ENCODE peak calls at places on chromosomes 7 and 10, in eight cellular contexts. One of them, this sample, is unnamed.

GRCh38 chr7:13641699-13642098 is 347.8 kb downstream of the ETV1 start:
- DNase-seq in NCI-H1105: no peak
- DNase-seq in GF-D8: no peak
- DNase-seq in choroid plexus epithelial cell: peak; percentile 78
- DNase-seq in cardiac muscle cell: peak; percentile 45
- DNase-seq in memory B cell: no peak
- DNase-seq in CD8-positive, alpha-beta memory T cell: no peak
- DNase-seq in T1000: no peak
- DNase-seq in this sample: no peak

GRCh38 chr10:123140983-123141390 is 5.2 kb downstream of the HMX3 start:
- DNase-seq in cardiac muscle cell: no peak
- DNase-seq in GF-D8: no peak
- DNase-seq in CD8-positive, alpha-beta memory T cell: no peak
- DNase-seq in choroid plexus epithelial cell: no peak
- DNase-seq in T1000: no peak
- DNase-seq in memory B cell: no peak
- DNase-seq in NCI-H1105: no peak
- DNase-seq in this sample: no peak

GRCh38 chr7:140640060-140640611 is 477 bp downstream of the DENND2A start:
- DNase-seq in CD8-positive, alpha-beta memory T cell: no peak
- DNase-seq in T1000: no peak
- DNase-seq in choroid plexus epithelial cell: peak; percentile 59
- DNase-seq in memory B cell: no peak
- DNase-seq in NCI-H1105: no peak
- DNase-seq in GF-D8: no peak
- DNase-seq in cardiac muscle cell: peak; percentile 58
- DNase-seq in this sample: no peak

GRCh38 chr7:20354825-20355466 is 24.2 kb downstream of the ITGB8 start:
- DNase-seq in GF-D8: no peak
- DNase-seq in cardiac muscle cell: no peak
- DNase-seq in CD8-positive, alpha-beta memory T cell: no peak
- DNase-seq in memory B cell: no peak
- DNase-seq in NCI-H1105: no peak
- DNase-seq in choroid plexus epithelial cell: no peak
- DNase-seq in T1000: no peak
- DNase-seq in this sample: no peak

GRCh38 chr7:73681031-73681430 is 2.2 kb downstream of the DNAJC30 start:
- DNase-seq in T1000: no peak
- DNase-seq in GF-D8: no peak
- DNase-seq in CD8-positive, alpha-beta memory T cell: no peak
- DNase-seq in memory B cell: no peak
- DNase-seq in choroid plexus epithelial cell: peak; percentile 43
- DNase-seq in NCI-H1105: no peak
- DNase-seq in cardiac muscle cell: peak; percentile 33
- DNase-seq in this sample: no peak

GRCh38 chr7:106599343-106599698 is 61.6 kb downstream of the CCDC71L start:
- DNase-seq in NCI-H1105: peak; percentile 71
- DNase-seq in CD8-positive, alpha-beta memory T cell: no peak
- DNase-seq in memory B cell: no peak
- DNase-seq in GF-D8: no peak
- DNase-seq in choroid plexus epithelial cell: no peak
- DNase-seq in cardiac muscle cell: no peak
- DNase-seq in T1000: no peak
- DNase-seq in this sample: no peak

GRCh38 chr10:104681485-104681884 is 40.4 kb downstream of the SORCS3 start:
- DNase-seq in memory B cell: no peak
- DNase-seq in choroid plexus epithelial cell: no peak
- DNase-seq in GF-D8: no peak
- DNase-seq in CD8-positive, alpha-beta memory T cell: no peak
- DNase-seq in cardiac muscle cell: no peak
- DNase-seq in T1000: no peak
- DNase-seq in NCI-H1105: no peak
- DNase-seq in this sample: no peak

GRCh38 chr10:120103957-120104560 is 211.5 kb downstream of the SEC23IP start:
- DNase-seq in CD8-positive, alpha-beta memory T cell: no peak
- DNase-seq in T1000: no peak
- DNase-seq in GF-D8: no peak
- DNase-seq in cardiac muscle cell: no peak
- DNase-seq in NCI-H1105: no peak
- DNase-seq in memory B cell: no peak
- DNase-seq in choroid plexus epithelial cell: no peak
- DNase-seq in this sample: peak; percentile 32

GRCh38 chr7:964401-965231 is 10.1 kb upstream of the ADAP1 start:
- DNase-seq in choroid plexus epithelial cell: peak; percentile 73
- DNase-seq in memory B cell: no peak
- DNase-seq in T1000: no peak
- DNase-seq in NCI-H1105: no peak
- DNase-seq in CD8-positive, alpha-beta memory T cell: peak; percentile 38
- DNase-seq in cardiac muscle cell: peak; percentile 58
- DNase-seq in GF-D8: peak; percentile 64
- DNase-seq in this sample: no peak

GRCh38 chr10:3099291-3100092 is 32.1 kb downstream of the PFKP start:
- DNase-seq in T1000: no peak
- DNase-seq in NCI-H1105: no peak
- DNase-seq in CD8-positive, alpha-beta memory T cell: no peak
- DNase-seq in memory B cell: no peak
- DNase-seq in cardiac muscle cell: peak; percentile 93
- DNase-seq in choroid plexus epithelial cell: peak; percentile 90
- DNase-seq in GF-D8: peak; percentile 37
- DNase-seq in this sample: no peak

GRCh38 chr10:117339569-117339968 is 35.7 kb downstream of the PDZD8 start:
- DNase-seq in CD8-positive, alpha-beta memory T cell: no peak
- DNase-seq in memory B cell: no peak
- DNase-seq in cardiac muscle cell: peak; percentile 78
- DNase-seq in GF-D8: no peak
- DNase-seq in NCI-H1105: no peak
- DNase-seq in T1000: no peak
- DNase-seq in choroid plexus epithelial cell: peak; percentile 79
- DNase-seq in this sample: no peak

GRCh38 chr7:122248472-122248871 is 56.1 kb downstream of the FEZF1 start:
- DNase-seq in memory B cell: no peak
- DNase-seq in CD8-positive, alpha-beta memory T cell: no peak
- DNase-seq in choroid plexus epithelial cell: no peak
- DNase-seq in NCI-H1105: no peak
- DNase-seq in GF-D8: no peak
- DNase-seq in cardiac muscle cell: no peak
- DNase-seq in T1000: no peak
- DNase-seq in this sample: no peak

GRCh38 chr10:119104653-119105024 is 726 bp downstream of the DENND10 start:
- DNase-seq in cardiac muscle cell: peak; percentile 29
- DNase-seq in NCI-H1105: no peak
- DNase-seq in choroid plexus epithelial cell: peak; percentile 34
- DNase-seq in CD8-positive, alpha-beta memory T cell: no peak
- DNase-seq in GF-D8: no peak
- DNase-seq in memory B cell: no peak
- DNase-seq in T1000: no peak
- DNase-seq in this sample: no peak

GRCh38 chr7:155858521-155859061 is 46.3 kb upstream of the SHH start:
- DNase-seq in CD8-positive, alpha-beta memory T cell: no peak
- DNase-seq in NCI-H1105: no peak
- DNase-seq in choroid plexus epithelial cell: no peak
- DNase-seq in memory B cell: no peak
- DNase-seq in cardiac muscle cell: peak; percentile 4
- DNase-seq in GF-D8: no peak
- DNase-seq in T1000: peak; percentile 18
- DNase-seq in this sample: no peak

GRCh38 chr10:132881186-132881920 is 61.0 kb downstream of the CFAP46 start:
- DNase-seq in cardiac muscle cell: no peak
- DNase-seq in CD8-positive, alpha-beta memory T cell: no peak
- DNase-seq in choroid plexus epithelial cell: no peak
- DNase-seq in NCI-H1105: no peak
- DNase-seq in T1000: no peak
- DNase-seq in memory B cell: no peak
- DNase-seq in GF-D8: no peak
- DNase-seq in this sample: no peak

GRCh38 chr7:100156331-100157068 is 2.0 kb downstream of the TRAPPC14 start:
- DNase-seq in memory B cell: no peak
- DNase-seq in NCI-H1105: no peak
- DNase-seq in choroid plexus epithelial cell: no peak
- DNase-seq in cardiac muscle cell: no peak
- DNase-seq in T1000: no peak
- DNase-seq in CD8-positive, alpha-beta memory T cell: peak; percentile 63
- DNase-seq in GF-D8: peak; percentile 37
- DNase-seq in this sample: no peak

GRCh38 chr7:102006695-102007094 is 189.3 kb downstream of the CUX1 start:
- DNase-seq in GF-D8: no peak
- DNase-seq in T1000: no peak
- DNase-seq in CD8-positive, alpha-beta memory T cell: no peak
- DNase-seq in cardiac muscle cell: no peak
- DNase-seq in choroid plexus epithelial cell: no peak
- DNase-seq in NCI-H1105: no peak
- DNase-seq in memory B cell: no peak
- DNase-seq in this sample: no peak

GRCh38 chr7:70736715-70737460 is 395.1 kb upstream of the GALNT17 start:
- DNase-seq in cardiac muscle cell: peak; percentile 82
- DNase-seq in NCI-H1105: no peak
- DNase-seq in CD8-positive, alpha-beta memory T cell: no peak
- DNase-seq in memory B cell: no peak
- DNase-seq in choroid plexus epithelial cell: peak; percentile 69
- DNase-seq in GF-D8: no peak
- DNase-seq in T1000: peak; percentile 6
- DNase-seq in this sample: no peak

GRCh38 chr7:132049462-132050304 is 493.3 kb upstream of the PODXL start:
- DNase-seq in choroid plexus epithelial cell: peak; percentile 56
- DNase-seq in NCI-H1105: no peak
- DNase-seq in cardiac muscle cell: peak; percentile 38
- DNase-seq in T1000: no peak
- DNase-seq in memory B cell: no peak
- DNase-seq in CD8-positive, alpha-beta memory T cell: no peak
- DNase-seq in GF-D8: no peak
- DNase-seq in this sample: peak; percentile 29

GRCh38 chr7:110760341-110760740 is 330.6 kb upstream of the LRRN3 start:
- DNase-seq in memory B cell: no peak
- DNase-seq in cardiac muscle cell: no peak
- DNase-seq in NCI-H1105: no peak
- DNase-seq in GF-D8: no peak
- DNase-seq in CD8-positive, alpha-beta memory T cell: no peak
- DNase-seq in T1000: no peak
- DNase-seq in choroid plexus epithelial cell: peak; percentile 1
- DNase-seq in this sample: no peak

GRCh38 chr7:16967174-16967868 is 85.5 kb upstream of the AGR3 start:
- DNase-seq in T1000: no peak
- DNase-seq in NCI-H1105: no peak
- DNase-seq in memory B cell: no peak
- DNase-seq in GF-D8: no peak
- DNase-seq in cardiac muscle cell: peak; percentile 84
- DNase-seq in CD8-positive, alpha-beta memory T cell: no peak
- DNase-seq in choroid plexus epithelial cell: no peak
- DNase-seq in this sample: no peak

GRCh38 chr10:115129752-115130151 is 36.6 kb downstream of the ATRNL1 start:
- DNase-seq in cardiac muscle cell: peak; percentile 54
- DNase-seq in CD8-positive, alpha-beta memory T cell: no peak
- DNase-seq in T1000: no peak
- DNase-seq in choroid plexus epithelial cell: peak; percentile 63
- DNase-seq in GF-D8: no peak
- DNase-seq in memory B cell: peak; percentile 19
- DNase-seq in NCI-H1105: no peak
- DNase-seq in this sample: no peak

GRCh38 chr10:46297406-46298204 is 10.8 kb downstream of the ANTXRL start:
- DNase-seq in choroid plexus epithelial cell: no peak
- DNase-seq in GF-D8: no peak
- DNase-seq in cardiac muscle cell: no peak
- DNase-seq in memory B cell: no peak
- DNase-seq in NCI-H1105: no peak
- DNase-seq in CD8-positive, alpha-beta memory T cell: no peak
- DNase-seq in T1000: no peak
- DNase-seq in this sample: no peak

GRCh38 chr7:95602421-95602820 is 6.1 kb upstream of the PDK4 start:
- DNase-seq in cardiac muscle cell: no peak
- DNase-seq in CD8-positive, alpha-beta memory T cell: no peak
- DNase-seq in choroid plexus epithelial cell: no peak
- DNase-seq in GF-D8: no peak
- DNase-seq in memory B cell: no peak
- DNase-seq in T1000: no peak
- DNase-seq in NCI-H1105: no peak
- DNase-seq in this sample: no peak

GRCh38 chr7:79506481-79506880 is 53.0 kb upstream of the MAGI2 start:
- DNase-seq in CD8-positive, alpha-beta memory T cell: no peak
- DNase-seq in GF-D8: no peak
- DNase-seq in choroid plexus epithelial cell: peak; percentile 81
- DNase-seq in cardiac muscle cell: peak; percentile 73
- DNase-seq in T1000: no peak
- DNase-seq in memory B cell: no peak
- DNase-seq in NCI-H1105: no peak
- DNase-seq in this sample: no peak

GRCh38 chr10:21732067-21732772 is 198.2 kb downstream of the MLLT10 start:
- DNase-seq in GF-D8: no peak
- DNase-seq in choroid plexus epithelial cell: peak; percentile 93
- DNase-seq in NCI-H1105: no peak
- DNase-seq in T1000: no peak
- DNase-seq in cardiac muscle cell: peak; percentile 90
- DNase-seq in CD8-positive, alpha-beta memory T cell: no peak
- DNase-seq in memory B cell: peak; percentile 7
- DNase-seq in this sample: no peak

GRCh38 chr10:78966844-78967488 is 101.8 kb upstream of the ZMIZ1 start:
- DNase-seq in choroid plexus epithelial cell: no peak
- DNase-seq in T1000: no peak
- DNase-seq in cardiac muscle cell: no peak
- DNase-seq in CD8-positive, alpha-beta memory T cell: no peak
- DNase-seq in NCI-H1105: no peak
- DNase-seq in GF-D8: no peak
- DNase-seq in memory B cell: no peak
- DNase-seq in this sample: no peak

GRCh38 chr7:88091988-88092675 is 127.7 kb downstream of the SRI start:
- DNase-seq in cardiac muscle cell: no peak
- DNase-seq in GF-D8: no peak
- DNase-seq in NCI-H1105: no peak
- DNase-seq in T1000: no peak
- DNase-seq in choroid plexus epithelial cell: no peak
- DNase-seq in memory B cell: no peak
- DNase-seq in CD8-positive, alpha-beta memory T cell: no peak
- DNase-seq in this sample: no peak

GRCh38 chr10:122349758-122350355 is 24.7 kb upstream of the PLEKHA1 start:
- DNase-seq in choroid plexus epithelial cell: no peak
- DNase-seq in T1000: no peak
- DNase-seq in CD8-positive, alpha-beta memory T cell: no peak
- DNase-seq in cardiac muscle cell: no peak
- DNase-seq in GF-D8: no peak
- DNase-seq in memory B cell: no peak
- DNase-seq in NCI-H1105: no peak
- DNase-seq in this sample: no peak

GRCh38 chr10:75401569-75402485 is at the start of gene ZNF503:
- DNase-seq in GF-D8: peak; percentile 92
- DNase-seq in CD8-positive, alpha-beta memory T cell: no peak
- DNase-seq in T1000: peak; percentile 94
- DNase-seq in memory B cell: no peak
- DNase-seq in cardiac muscle cell: peak; percentile 99
- DNase-seq in NCI-H1105: peak; percentile 93
- DNase-seq in choroid plexus epithelial cell: peak; percentile 98
- DNase-seq in this sample: peak; percentile 96

GRCh38 chr7:120521761-120522737 is 249.1 kb downstream of the KCND2 start:
- DNase-seq in T1000: no peak
- DNase-seq in memory B cell: no peak
- DNase-seq in choroid plexus epithelial cell: no peak
- DNase-seq in CD8-positive, alpha-beta memory T cell: no peak
- DNase-seq in NCI-H1105: no peak
- DNase-seq in cardiac muscle cell: no peak
- DNase-seq in GF-D8: no peak
- DNase-seq in this sample: no peak

GRCh38 chr7:121741896-121742295 is 131.1 kb upstream of the PTPRZ1 start:
- DNase-seq in cardiac muscle cell: peak; percentile 6
- DNase-seq in GF-D8: no peak
- DNase-seq in memory B cell: no peak
- DNase-seq in T1000: no peak
- DNase-seq in choroid plexus epithelial cell: peak; percentile 2
- DNase-seq in NCI-H1105: peak; percentile 19
- DNase-seq in CD8-positive, alpha-beta memory T cell: no peak
- DNase-seq in this sample: no peak

GRCh38 chr7:139825666-139826290 is 3.3 kb upstream of the TBXAS1 start:
- DNase-seq in cardiac muscle cell: peak; percentile 49
- DNase-seq in T1000: peak; percentile 2
- DNase-seq in CD8-positive, alpha-beta memory T cell: no peak
- DNase-seq in memory B cell: no peak
- DNase-seq in GF-D8: no peak
- DNase-seq in NCI-H1105: no peak
- DNase-seq in choroid plexus epithelial cell: peak; percentile 43
- DNase-seq in this sample: no peak

GRCh38 chr7:152074673-152075072 is 49.2 kb downstream of the GALNT11 start:
- DNase-seq in T1000: no peak
- DNase-seq in choroid plexus epithelial cell: no peak
- DNase-seq in memory B cell: no peak
- DNase-seq in NCI-H1105: no peak
- DNase-seq in GF-D8: no peak
- DNase-seq in cardiac muscle cell: no peak
- DNase-seq in CD8-positive, alpha-beta memory T cell: no peak
- DNase-seq in this sample: no peak